ENCODE peak calls at places on chromosomes 16 and 17, in six cellular contexts. S is C1 segment of cervical spinal cord; M is hypothalamus; B is small intestine; P is OCI-LY7; J is activated CD8-positive, alpha-beta memory T cell treated with anti-CD3 and anti-CD28 coated beads for 1 hour. V is an unnamed sample.

GRCh38 chr17:27797390-27798091 is 2.8 kb downstream of the NOS2 start:
- DNase-seq in S (no peak), B (peak; percentile 95), P (no peak), M (no peak), J (no peak), V (peak; percentile 57)

GRCh38 chr17:27490391-27490790 is 34.1 kb downstream of the KSR1 start:
- DNase-seq in M (no peak), B (no peak), S (no peak), J (no peak), P (no peak), V (no peak)

GRCh38 chr17:43169561-43170139 is 1.4 kb upstream of the NBR1 start:
- DNase-seq in P (peak; percentile 25), M (peak; percentile 23), S (no peak), J (no peak), B (peak; percentile 7), V (peak; percentile 42)

GRCh38 chr17:50953831-50954601 is 87.9 kb upstream of the TOB1 start:
- DNase-seq in B (peak; percentile 33), J (no peak), S (no peak), P (no peak), M (no peak), V (peak; percentile 43)

GRCh38 chr16:27432600-27432957 is 30.6 kb downstream of the IL21R start:
- DNase-seq in P (no peak), M (no peak), B (no peak), J (no peak), S (no peak), V (no peak)

GRCh38 chr17:43215341-43215740 is 3.7 kb downstream of the TMEM106A start:
- DNase-seq in M (no peak), B (no peak), S (no peak), J (no peak), P (no peak), V (no peak)

GRCh38 chr16:2953706-2954105 is 10.4 kb upstream of the KREMEN2 start:
- DNase-seq in P (peak; percentile 88), S (no peak), M (no peak), J (no peak), B (no peak), V (no peak)

GRCh38 chr17:17235212-17236174 is 1.5 kb downstream of the FLCN start:
- DNase-seq in S (no peak), J (no peak), P (no peak), B (peak; percentile 5), M (no peak), V (no peak)

GRCh38 chr16:8967437-8967821 is 3.7 kb upstream of the USP7 start:
- DNase-seq in J (no peak), S (no peak), P (no peak), B (peak; percentile 42), M (no peak), V (no peak)

GRCh38 chr17:45341389-45342158 is 24.8 kb upstream of the MAP3K14 start:
- DNase-seq in J (no peak), S (no peak), M (no peak), P (no peak), B (no peak), V (peak; percentile 7)

GRCh38 chr16:48959747-48960146 is 321.9 kb downstream of the CBLN1 start:
- DNase-seq in P (no peak), M (no peak), B (no peak), S (no peak), J (no peak), V (no peak)

GRCh38 chr16:50967827-50968612 is 183.1 kb downstream of the SALL1 start:
- DNase-seq in M (no peak), J (no peak), S (no peak), P (no peak), B (no peak), V (no peak)

GRCh38 chr17:80603380-80603779 is 58.7 kb downstream of the RPTOR start:
- DNase-seq in M (no peak), J (no peak), P (no peak), S (no peak), B (peak; percentile 35), V (no peak)

GRCh38 chr16:87432330-87432915 is 40.3 kb downstream of the MAP1LC3B start:
- DNase-seq in S (no peak), J (no peak), P (no peak), M (no peak), B (no peak), V (no peak)

GRCh38 chr17:63433746-63434591 is 12.1 kb downstream of the CYB561 start:
- DNase-seq in J (no peak), M (peak; percentile 25), S (no peak), P (no peak), B (peak; percentile 29), V (peak; percentile 49)

GRCh38 chr16:72673118-72673517 is 374.8 kb downstream of the ZFHX3 start:
- DNase-seq in J (no peak), P (no peak), S (no peak), M (no peak), B (no peak), V (no peak)

GRCh38 chr16:55179858-55180585 is 144.0 kb upstream of the IRX6 start:
- DNase-seq in P (no peak), J (no peak), B (no peak), S (no peak), M (no peak), V (no peak)

GRCh38 chr16:80569440-80570105 is 28.8 kb downstream of the DYNLRB2 start:
- DNase-seq in B (peak; percentile 60), P (no peak), M (no peak), S (no peak), J (no peak), V (no peak)

GRCh38 chr17:76446449-76447231 is 6.3 kb downstream of the UBE2O start:
- DNase-seq in J (no peak), P (no peak), S (no peak), M (no peak), B (peak; percentile 79), V (no peak)

GRCh38 chr16:31706925-31707324 is 166.7 kb upstream of the ZNF267 start:
- DNase-seq in J (no peak), P (no peak), B (no peak), M (no peak), S (no peak), V (no peak)

GRCh38 chr16:87465306-87465705 is 27.5 kb downstream of the ZCCHC14 start:
- DNase-seq in J (no peak), P (no peak), S (no peak), B (peak; percentile 70), M (peak; percentile 25), V (peak; percentile 70)

GRCh38 chr16:71676236-71676635 is 48.3 kb downstream of the PHLPP2 start:
- DNase-seq in B (no peak), J (no peak), S (no peak), M (no peak), P (no peak), V (no peak)

GRCh38 chr17:46732133-46732532 is 86.4 kb downstream of the WNT3 start:
- DNase-seq in M (no peak), P (no peak), S (no peak), B (no peak), J (no peak), V (no peak)

GRCh38 chr17:4446326-4447051 is 12.7 kb downstream of the SPNS3 start:
- DNase-seq in P (no peak), S (no peak), J (no peak), M (no peak), B (no peak), V (no peak)

GRCh38 chr17:57422574-57423164 is 166.3 kb downstream of the MSI2 start:
- DNase-seq in B (no peak), M (no peak), S (no peak), J (no peak), P (no peak), V (no peak)

GRCh38 chr17:80832888-80833583 is 158.6 kb upstream of the CHMP6 start:
- DNase-seq in B (peak; percentile 93), S (no peak), M (peak; percentile 91), J (peak; percentile 41), P (peak; percentile 71), V (peak; percentile 85)

GRCh38 chr16:23105309-23105708 is 43.9 kb downstream of the USP31 start:
- DNase-seq in P (no peak), B (no peak), M (no peak), S (no peak), J (no peak), V (no peak)

GRCh38 chr17:27352481-27353460 is 58.9 kb downstream of the WSB1 start:
- DNase-seq in S (no peak), P (no peak), B (no peak), M (no peak), J (no peak), V (no peak)

V was measured in transverse colon.